ENCODE peak calls at places on chromosome 1, in ten cellular contexts. K is body of pancreas, S is ovary, H is pulmonary artery endothelial cell, U is C1 segment of cervical spinal cord, Z is AG08395, L is right atrium auricular region, B is brain microvascular endothelial cell, Y is left ventricle myocardium inferior, T is substantia nigra. A is an unnamed sample.

GRCh38 chr1:111369177-111369576 is 58.4 kb downstream of the OVGP1 start:
- DNase-seq in K (no peak), S (no peak), H (peak), U (no peak), Z (peak), L (no peak), B (no peak), Y (no peak), T (no peak), A (no peak)

GRCh38 chr1:154759196-154759595 is 110.9 kb downstream of the KCNN3 start:
- DNase-seq in K (no peak), S (no peak), H (no peak), U (no peak), Z (no peak), L (no peak), B (no peak), Y (no peak), T (no peak), A (no peak)

GRCh38 chr1:50373532-50373931 is 49.7 kb downstream of the DMRTA2 start:
- DNase-seq in K (no peak), S (no peak), H (no peak), U (no peak), Z (no peak), L (no peak), B (no peak), Y (no peak), T (no peak), A (no peak)

GRCh38 chr1:85325920-85326319 is 49.5 kb upstream of the BCL10 start:
- DNase-seq in K (no peak), S (no peak), H (no peak), U (no peak), Z (no peak), L (no peak), B (no peak), Y (no peak), T (no peak), A (peak)

GRCh38 chr1:76998582-76999189 is 131.4 kb downstream of the ST6GALNAC5 start:
- DNase-seq in K (no peak), S (no peak), H (no peak), U (no peak), Z (peak), L (no peak), B (peak), Y (no peak), T (no peak), A (peak)

GRCh38 chr1:54081306-54082270 is 28.2 kb downstream of the TCEANC2 start:
- DNase-seq in K (peak), S (no peak), H (peak), U (peak), Z (peak), L (no peak), B (peak), Y (peak), T (no peak), A (peak)

GRCh38 chr1:149916193-149916926 is 1.3 kb downstream of the SV2A start:
- DNase-seq in K (no peak), S (no peak), H (no peak), U (no peak), Z (no peak), L (no peak), B (no peak), Y (no peak), T (no peak), A (no peak)

GRCh38 chr1:155859881-155860841 is 794 bp downstream of the SYT11 start:
- DNase-seq in K (peak), S (peak), H (peak), U (peak), Z (peak), L (peak), B (peak), Y (peak), T (peak), A (peak)

GRCh38 chr1:159469921-159470595 is 30.5 kb downstream of the OR10J1 start:
- DNase-seq in K (no peak), S (no peak), H (no peak), U (no peak), Z (no peak), L (no peak), B (no peak), Y (no peak), T (no peak), A (no peak)

GRCh38 chr1:109636201-109636952 is 16.7 kb downstream of the AMPD2 start:
- DNase-seq in K (no peak), S (peak), H (no peak), U (no peak), Z (peak), L (peak), B (peak), Y (no peak), T (no peak), A (peak)

GRCh38 chr1:34657849-34658248 is 97.0 kb upstream of the GJB5 start:
- DNase-seq in K (no peak), S (no peak), H (no peak), U (no peak), Z (no peak), L (no peak), B (no peak), Y (no peak), T (no peak), A (no peak)

GRCh38 chr1:192512426-192513125 is 63.0 kb upstream of the RGS1 start:
- DNase-seq in K (no peak), S (no peak), H (no peak), U (no peak), Z (no peak), L (no peak), B (no peak), Y (no peak), T (no peak), A (peak)

GRCh38 chr1:167191958-167192357 is 28.7 kb upstream of the POU2F1 start:
- DNase-seq in K (no peak), S (no peak), H (no peak), U (no peak), Z (no peak), L (no peak), B (no peak), Y (no peak), T (no peak), A (no peak)

GRCh38 chr1:6248798-6249731 is 5.1 kb downstream of the HES3 start:
- DNase-seq in K (no peak), S (peak), H (no peak), U (no peak), Z (peak), L (no peak), B (no peak), Y (peak), T (no peak), A (peak)

GRCh38 chr1:231039161-231040018 is 664 bp downstream of the FAM89A start:
- DNase-seq in K (peak), S (peak), H (no peak), U (no peak), Z (peak), L (no peak), B (no peak), Y (peak), T (no peak), A (peak)

GRCh38 chr1:180611016-180611930 is 20.5 kb upstream of the XPR1 start:
- DNase-seq in K (no peak), S (no peak), H (no peak), U (no peak), Z (no peak), L (no peak), B (no peak), Y (no peak), T (no peak), A (peak)

GRCh38 chr1:241083285-241083684 is 273.7 kb downstream of the RGS7 start:
- DNase-seq in K (no peak), S (no peak), H (no peak), U (no peak), Z (no peak), L (no peak), B (no peak), Y (no peak), T (no peak), A (no peak)

GRCh38 chr1:175201061-175201508 is 8.5 kb upstream of the KIAA0040 start:
- DNase-seq in K (no peak), S (no peak), H (no peak), U (no peak), Z (no peak), L (no peak), B (no peak), Y (no peak), T (no peak), A (peak)

GRCh38 chr1:238675241-238675640 is 711.1 kb upstream of the CHRM3 start:
- DNase-seq in K (no peak), S (no peak), H (no peak), U (no peak), Z (no peak), L (no peak), B (no peak), Y (no peak), T (no peak), A (peak)

GRCh38 chr1:95496307-95496706 is 262.3 kb downstream of the RWDD3 start:
- DNase-seq in K (no peak), S (no peak), H (no peak), U (no peak), Z (no peak), L (no peak), B (no peak), Y (no peak), T (no peak), A (no peak)

GRCh38 chr1:85289207-85289847 is 12.9 kb upstream of the BCL10 start:
- DNase-seq in K (no peak), S (no peak), H (no peak), U (no peak), Z (peak), L (no peak), B (peak), Y (no peak), T (no peak), A (peak)

GRCh38 chr1:181936768-181937581 is 124.5 kb downstream of the ZNF648 start:
- DNase-seq in K (peak), S (no peak), H (no peak), U (no peak), Z (no peak), L (no peak), B (no peak), Y (no peak), T (no peak), A (no peak)

GRCh38 chr1:156608036-156608674 is 6.9 kb upstream of the GPATCH4 start:
- DNase-seq in K (peak), S (no peak), H (peak), U (peak), Z (peak), L (no peak), B (peak), Y (no peak), T (no peak), A (peak)

GRCh38 chr1:72202761-72203160 is 79.6 kb downstream of the NEGR1 start:
- DNase-seq in K (no peak), S (no peak), H (no peak), U (no peak), Z (no peak), L (no peak), B (no peak), Y (no peak), T (no peak), A (no peak)

A was measured in fibroblast of lung.